ENCODE peak calls at places on chromosomes 6 and 20, in five cellular contexts. One of them, this sample, is unnamed.

GRCh38 chr6:101605874-101606273 is 212.4 kb downstream of the GRIK2 start:
- DNase-seq in cardiac muscle cell: no peak
- DNase-seq in CD8-positive, alpha-beta T cell: no peak
- DNase-seq in fibroblast of the aortic adventitia: no peak
- DNase-seq in ovary: no peak
- DNase-seq in this sample: peak

GRCh38 chr6:15253107-15254073 is 7.5 kb downstream of the JARID2 start:
- DNase-seq in cardiac muscle cell: no peak
- DNase-seq in ovary: no peak
- DNase-seq in fibroblast of the aortic adventitia: no peak
- DNase-seq in CD8-positive, alpha-beta T cell: no peak
- DNase-seq in this sample: no peak

GRCh38 chr6:162854228-162854627 is 126.5 kb downstream of the PACRG start:
- DNase-seq in fibroblast of the aortic adventitia: no peak
- DNase-seq in ovary: no peak
- DNase-seq in CD8-positive, alpha-beta T cell: no peak
- DNase-seq in cardiac muscle cell: no peak
- DNase-seq in this sample: no peak

GRCh38 chr6:83592770-83593394 is 80.5 kb downstream of the PRSS35 start:
- DNase-seq in cardiac muscle cell: peak
- DNase-seq in fibroblast of the aortic adventitia: peak
- DNase-seq in ovary: no peak
- DNase-seq in CD8-positive, alpha-beta T cell: no peak
- DNase-seq in this sample: no peak

GRCh38 chr20:826695-827323 is 6.7 kb upstream of the FAM110A start:
- DNase-seq in cardiac muscle cell: no peak
- DNase-seq in CD8-positive, alpha-beta T cell: peak
- DNase-seq in fibroblast of the aortic adventitia: no peak
- DNase-seq in ovary: no peak
- DNase-seq in this sample: no peak

GRCh38 chr20:478949-479429 is 16.7 kb upstream of the TBC1D20 start:
- DNase-seq in CD8-positive, alpha-beta T cell: no peak
- DNase-seq in fibroblast of the aortic adventitia: peak
- DNase-seq in ovary: no peak
- DNase-seq in cardiac muscle cell: peak
- DNase-seq in this sample: peak

GRCh38 chr6:154080434-154081189 is 41.6 kb downstream of the OPRM1 start:
- DNase-seq in cardiac muscle cell: no peak
- DNase-seq in CD8-positive, alpha-beta T cell: no peak
- DNase-seq in ovary: no peak
- DNase-seq in fibroblast of the aortic adventitia: no peak
- DNase-seq in this sample: no peak

GRCh38 chr20:51026317-51026716 is 3.4 kb upstream of the KCNG1 start:
- DNase-seq in ovary: no peak
- DNase-seq in CD8-positive, alpha-beta T cell: no peak
- DNase-seq in cardiac muscle cell: no peak
- DNase-seq in fibroblast of the aortic adventitia: no peak
- DNase-seq in this sample: no peak

GRCh38 chr20:24587384-24588046 is 118.1 kb downstream of the SYNDIG1 start:
- DNase-seq in fibroblast of the aortic adventitia: no peak
- DNase-seq in CD8-positive, alpha-beta T cell: no peak
- DNase-seq in ovary: no peak
- DNase-seq in cardiac muscle cell: no peak
- DNase-seq in this sample: no peak

GRCh38 chr6:45047573-45047972 is 280.6 kb upstream of the RUNX2 start:
- DNase-seq in ovary: no peak
- DNase-seq in cardiac muscle cell: no peak
- DNase-seq in fibroblast of the aortic adventitia: no peak
- DNase-seq in CD8-positive, alpha-beta T cell: no peak
- DNase-seq in this sample: no peak

GRCh38 chr6:6995328-6995727 is 112.4 kb upstream of the RREB1 start:
- DNase-seq in ovary: no peak
- DNase-seq in cardiac muscle cell: no peak
- DNase-seq in fibroblast of the aortic adventitia: no peak
- DNase-seq in CD8-positive, alpha-beta T cell: no peak
- DNase-seq in this sample: no peak

GRCh38 chr6:2055143-2055542 is 190.3 kb downstream of the GMDS start:
- DNase-seq in cardiac muscle cell: no peak
- DNase-seq in fibroblast of the aortic adventitia: no peak
- DNase-seq in CD8-positive, alpha-beta T cell: no peak
- DNase-seq in ovary: no peak
- DNase-seq in this sample: no peak

GRCh38 chr6:158639056-158639455 is 5.5 kb downstream of the DYNLT1 start:
- DNase-seq in CD8-positive, alpha-beta T cell: no peak
- DNase-seq in ovary: no peak
- DNase-seq in fibroblast of the aortic adventitia: no peak
- DNase-seq in cardiac muscle cell: no peak
- DNase-seq in this sample: no peak

GRCh38 chr20:18388860-18389259 is 78.0 kb downstream of the DZANK1 start:
- DNase-seq in CD8-positive, alpha-beta T cell: no peak
- DNase-seq in fibroblast of the aortic adventitia: peak
- DNase-seq in ovary: peak
- DNase-seq in cardiac muscle cell: peak
- DNase-seq in this sample: peak

GRCh38 chr20:13302647-13303425 is 81.8 kb downstream of the ISM1 start:
- DNase-seq in CD8-positive, alpha-beta T cell: no peak
- DNase-seq in cardiac muscle cell: peak
- DNase-seq in fibroblast of the aortic adventitia: peak
- DNase-seq in ovary: no peak
- DNase-seq in this sample: peak

GRCh38 chr6:44739163-44739562 is 351.7 kb downstream of the CDC5L start:
- DNase-seq in CD8-positive, alpha-beta T cell: no peak
- DNase-seq in ovary: no peak
- DNase-seq in cardiac muscle cell: peak
- DNase-seq in fibroblast of the aortic adventitia: no peak
- DNase-seq in this sample: peak

GRCh38 chr6:52536424-52536916 is 40.4 kb downstream of the TRAM2 start:
- DNase-seq in fibroblast of the aortic adventitia: no peak
- DNase-seq in ovary: no peak
- DNase-seq in cardiac muscle cell: no peak
- DNase-seq in CD8-positive, alpha-beta T cell: no peak
- DNase-seq in this sample: no peak

GRCh38 chr6:161748535-161749386 is 474.9 kb upstream of the AGPAT4 start:
- DNase-seq in cardiac muscle cell: peak
- DNase-seq in fibroblast of the aortic adventitia: no peak
- DNase-seq in ovary: no peak
- DNase-seq in CD8-positive, alpha-beta T cell: no peak
- DNase-seq in this sample: no peak

GRCh38 chr6:40956871-40957270 is 82.2 kb downstream of the UNC5CL start:
- DNase-seq in CD8-positive, alpha-beta T cell: no peak
- DNase-seq in cardiac muscle cell: no peak
- DNase-seq in ovary: no peak
- DNase-seq in fibroblast of the aortic adventitia: peak
- DNase-seq in this sample: no peak

GRCh38 chr20:11459090-11459877 is 458.4 kb upstream of the BTBD3 start:
- DNase-seq in ovary: no peak
- DNase-seq in CD8-positive, alpha-beta T cell: no peak
- DNase-seq in cardiac muscle cell: no peak
- DNase-seq in fibroblast of the aortic adventitia: peak
- DNase-seq in this sample: peak

GRCh38 chr6:11064836-11065235 is 20.7 kb upstream of the ELOVL2 start:
- DNase-seq in ovary: no peak
- DNase-seq in CD8-positive, alpha-beta T cell: no peak
- DNase-seq in cardiac muscle cell: no peak
- DNase-seq in fibroblast of the aortic adventitia: no peak
- DNase-seq in this sample: no peak

GRCh38 chr6:146422789-146423188 is 120.8 kb upstream of the RAB32 start:
- DNase-seq in ovary: no peak
- DNase-seq in CD8-positive, alpha-beta T cell: no peak
- DNase-seq in fibroblast of the aortic adventitia: no peak
- DNase-seq in cardiac muscle cell: no peak
- DNase-seq in this sample: no peak

GRCh38 chr6:169969372-169970099 is 218.1 kb downstream of the ERMARD start:
- DNase-seq in fibroblast of the aortic adventitia: no peak
- DNase-seq in CD8-positive, alpha-beta T cell: no peak
- DNase-seq in ovary: peak
- DNase-seq in cardiac muscle cell: no peak
- DNase-seq in this sample: no peak

GRCh38 chr6:116370717-116371383 is at the start of gene DSE:
- DNase-seq in cardiac muscle cell: peak
- DNase-seq in ovary: peak
- DNase-seq in fibroblast of the aortic adventitia: peak
- DNase-seq in CD8-positive, alpha-beta T cell: peak
- DNase-seq in this sample: peak

GRCh38 chr6:155274106-155274505 is 10.3 kb downstream of the CLDN20 start:
- DNase-seq in fibroblast of the aortic adventitia: peak
- DNase-seq in ovary: no peak
- DNase-seq in cardiac muscle cell: peak
- DNase-seq in CD8-positive, alpha-beta T cell: no peak
- DNase-seq in this sample: peak

GRCh38 chr20:53077373-53078205 is 105.4 kb downstream of the TSHZ2 start:
- DNase-seq in fibroblast of the aortic adventitia: peak
- DNase-seq in CD8-positive, alpha-beta T cell: no peak
- DNase-seq in cardiac muscle cell: peak
- DNase-seq in ovary: peak
- DNase-seq in this sample: peak

GRCh38 chr6:7108196-7108963 is 619 bp downstream of the RREB1 start:
- DNase-seq in CD8-positive, alpha-beta T cell: peak
- DNase-seq in ovary: peak
- DNase-seq in cardiac muscle cell: peak
- DNase-seq in fibroblast of the aortic adventitia: peak
- DNase-seq in this sample: peak

GRCh38 chr6:74715362-74716068 is 490.3 kb downstream of the COL12A1 start:
- DNase-seq in CD8-positive, alpha-beta T cell: no peak
- DNase-seq in ovary: no peak
- DNase-seq in fibroblast of the aortic adventitia: peak
- DNase-seq in cardiac muscle cell: peak
- DNase-seq in this sample: peak

GRCh38 chr6:3844097-3844463 is 5.1 kb upstream of the FAM50B start:
- DNase-seq in fibroblast of the aortic adventitia: peak
- DNase-seq in ovary: no peak
- DNase-seq in cardiac muscle cell: peak
- DNase-seq in CD8-positive, alpha-beta T cell: no peak
- DNase-seq in this sample: peak

GRCh38 chr20:60086936-60087562 is 128.8 kb downstream of the CDH26 start:
- DNase-seq in CD8-positive, alpha-beta T cell: no peak
- DNase-seq in fibroblast of the aortic adventitia: no peak
- DNase-seq in ovary: no peak
- DNase-seq in cardiac muscle cell: no peak
- DNase-seq in this sample: no peak

GRCh38 chr20:60088236-60088635 is 130.0 kb downstream of the CDH26 start:
- DNase-seq in fibroblast of the aortic adventitia: no peak
- DNase-seq in cardiac muscle cell: no peak
- DNase-seq in ovary: no peak
- DNase-seq in CD8-positive, alpha-beta T cell: no peak
- DNase-seq in this sample: no peak

GRCh38 chr20:60087563-60088105 is 129.4 kb downstream of the CDH26 start:
- DNase-seq in ovary: no peak
- DNase-seq in cardiac muscle cell: peak
- DNase-seq in CD8-positive, alpha-beta T cell: no peak
- DNase-seq in fibroblast of the aortic adventitia: peak
- DNase-seq in this sample: no peak

GRCh38 chr20:60080401-60080800 is 122.2 kb downstream of the CDH26 start:
- DNase-seq in fibroblast of the aortic adventitia: no peak
- DNase-seq in CD8-positive, alpha-beta T cell: no peak
- DNase-seq in ovary: no peak
- DNase-seq in cardiac muscle cell: no peak
- DNase-seq in this sample: no peak

DNA sequence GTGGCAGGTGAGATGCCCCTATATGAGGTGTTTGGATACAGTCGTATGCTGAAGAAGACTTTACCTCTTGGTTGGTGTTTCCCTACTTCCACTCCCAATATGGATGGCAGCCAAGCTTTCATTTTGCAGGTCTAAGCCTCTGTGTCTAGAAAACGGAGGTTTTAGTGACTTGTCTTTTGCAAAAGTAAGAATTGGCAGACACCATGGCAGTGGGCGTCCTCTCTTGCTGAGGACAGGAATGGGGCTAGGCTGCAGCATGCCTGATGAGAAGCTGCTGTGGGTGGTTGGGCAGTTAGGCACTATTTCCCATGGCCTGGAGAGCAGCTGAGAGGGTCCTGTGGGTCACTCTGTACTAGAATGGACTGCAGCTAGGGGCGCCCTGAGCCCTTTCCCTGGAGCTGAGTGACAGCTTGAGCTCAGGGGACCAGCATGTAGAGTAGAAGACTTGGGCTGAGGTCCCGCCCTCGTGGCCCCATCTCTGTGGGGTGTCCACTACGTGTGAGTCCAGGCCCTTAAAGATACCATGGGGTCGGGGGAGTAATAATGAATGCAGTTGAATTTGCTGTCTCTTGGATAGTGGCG is 127.4 kb downstream of the CDH26 start:
- DNase-seq in cardiac muscle cell: no peak
- DNase-seq in ovary: no peak
- DNase-seq in fibroblast of the aortic adventitia: no peak
- DNase-seq in CD8-positive, alpha-beta T cell: no peak
- DNase-seq in this sample: no peak
- TF ChIP-seq CTCF in cardiac muscle cell: no peak
- TF ChIP-seq CTCF in ovary: no peak
- TF ChIP-seq CTCF in fibroblast of the aortic adventitia: no peak
- TF ChIP-seq CTCF in CD8-positive, alpha-beta T cell: no peak
- TF ChIP-seq CTCF in this sample: no peak

DNA sequence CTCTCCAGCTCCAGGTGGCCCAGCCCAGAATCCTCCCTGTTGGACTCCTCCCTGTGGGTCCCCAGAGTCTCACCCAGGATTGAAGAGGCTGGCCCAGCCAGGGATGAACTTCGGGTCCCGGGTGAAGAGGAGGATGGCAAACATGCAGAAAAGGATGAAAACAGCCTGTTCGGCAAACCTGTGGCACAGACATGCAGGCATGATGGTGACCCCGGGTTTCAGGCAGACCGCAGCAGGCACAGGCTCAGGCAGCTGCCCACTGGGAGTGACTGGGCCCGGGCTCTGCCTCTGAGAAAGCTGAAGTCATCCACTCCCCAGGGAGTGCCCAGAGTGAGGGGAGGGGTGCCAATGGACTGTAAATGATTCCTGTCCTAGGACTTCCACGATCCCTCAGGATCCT is 37.5 kb upstream of the OCSTAMP start:
- DNase-seq in CD8-positive, alpha-beta T cell: no peak
- DNase-seq in ovary: no peak
- DNase-seq in fibroblast of the aortic adventitia: no peak
- DNase-seq in cardiac muscle cell: no peak
- DNase-seq in this sample: no peak
- H3K4me3 ChIP-seq in CD8-positive, alpha-beta T cell: no peak
- H3K4me3 ChIP-seq in ovary: no peak
- H3K4me3 ChIP-seq in fibroblast of the aortic adventitia: no peak
- H3K4me3 ChIP-seq in cardiac muscle cell: no peak
- H3K4me3 ChIP-seq in this sample: no peak

DNA sequence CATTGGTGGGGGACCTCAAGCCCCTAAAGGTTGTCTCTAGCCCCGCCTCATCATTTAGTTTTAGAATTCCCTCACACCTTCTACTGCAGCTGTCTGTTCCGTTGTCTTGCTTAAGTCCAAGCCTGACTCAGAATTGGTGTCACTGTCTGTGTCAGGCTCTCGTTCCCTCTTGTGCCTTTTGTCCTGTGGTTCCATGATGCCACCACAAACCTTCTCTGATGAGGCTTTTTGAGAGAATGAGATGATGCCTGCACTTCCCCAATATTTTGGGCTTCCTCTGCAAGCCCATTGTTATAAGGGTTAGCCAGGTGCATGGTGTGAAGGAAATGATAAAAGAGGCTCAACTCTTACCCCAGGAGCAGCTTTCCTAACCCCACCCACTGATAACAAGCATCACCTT is 8.1 kb upstream of the AKIRIN2 start:
- DNase-seq in ovary: no peak
- DNase-seq in cardiac muscle cell: no peak
- DNase-seq in CD8-positive, alpha-beta T cell: no peak
- DNase-seq in fibroblast of the aortic adventitia: no peak
- DNase-seq in this sample: no peak
- TF ChIP-seq CTCF in ovary: no peak
- TF ChIP-seq CTCF in cardiac muscle cell: no peak
- TF ChIP-seq CTCF in CD8-positive, alpha-beta T cell: no peak
- TF ChIP-seq CTCF in fibroblast of the aortic adventitia: no peak
- TF ChIP-seq CTCF in this sample: no peak

GRCh38 chr20:35595901-35596300 is 19.7 kb upstream of the SPAG4 start:
- DNase-seq in ovary: no peak
- DNase-seq in fibroblast of the aortic adventitia: no peak
- DNase-seq in cardiac muscle cell: no peak
- DNase-seq in CD8-positive, alpha-beta T cell: no peak
- DNase-seq in this sample: no peak
- H3K4me3 ChIP-seq in ovary: no peak
- H3K4me3 ChIP-seq in fibroblast of the aortic adventitia: no peak
- H3K4me3 ChIP-seq in cardiac muscle cell: no peak
- H3K4me3 ChIP-seq in CD8-positive, alpha-beta T cell: no peak
- H3K4me3 ChIP-seq in this sample: no peak